ENCODE peak calls at places on chromosome 13, in five cellular contexts. M is IMR-90, Z is thyroid gland, G is tibial artery, Q is esophagus squamous epithelium. P is an unnamed sample.

GRCh38 chr13:80299046-80299445 is 41.9 kb downstream of the SPRY2 start:
- DNase-seq in G (no peak), Z (no peak), Q (no peak), M (no peak), P (no peak)

GRCh38 chr13:36030670-36031331 is 100.4 kb downstream of the DCLK1 start:
- DNase-seq in G (peak), Q (no peak), M (peak), Z (no peak), P (no peak)

GRCh38 chr13:108003626-108004025 is 211.7 kb downstream of the LIG4 start:
- DNase-seq in M (no peak), Q (no peak), Z (no peak), G (no peak), P (no peak)

GRCh38 chr13:71290963-71291937 is 575.8 kb downstream of the DACH1 start:
- DNase-seq in G (no peak), Q (no peak), M (peak), Z (no peak), P (peak)

GRCh38 chr13:41588899-41589298 is 131.5 kb downstream of the RGCC start:
- DNase-seq in G (no peak), Z (peak), Q (no peak), M (peak), P (no peak)

GRCh38 chr13:32284927-32285632 is 30.1 kb downstream of the ZAR1L start:
- DNase-seq in Z (peak), Q (no peak), M (peak), G (no peak), P (no peak)

GRCh38 chr13:87884874-87885273 is 213.7 kb downstream of the SLITRK5 start:
- DNase-seq in Z (no peak), M (peak), G (no peak), Q (no peak), P (no peak)

GRCh38 chr13:37679043-37679442 is 80.5 kb upstream of the POSTN start:
- DNase-seq in Z (no peak), Q (no peak), M (no peak), G (no peak), P (no peak)

GRCh38 chr13:50740052-50740741 is 103.3 kb downstream of the DLEU7 start:
- DNase-seq in Q (no peak), G (no peak), Z (no peak), M (no peak), P (no peak)

GRCh38 chr13:68481130-68481529 is 1251.0 kb upstream of the PCDH9 start:
- DNase-seq in Q (no peak), G (no peak), M (no peak), Z (no peak), P (no peak)

GRCh38 chr13:31764556-31764955 is 25.2 kb downstream of the RXFP2 start:
- DNase-seq in M (no peak), G (no peak), Z (no peak), Q (no peak), P (no peak)

GRCh38 chr13:40920826-40921225 is 98.3 kb downstream of the ELF1 start:
- DNase-seq in M (peak), Q (no peak), Z (no peak), G (no peak), P (no peak)

GRCh38 chr13:94217370-94217769 is 262.1 kb downstream of the DCT start:
- DNase-seq in Z (no peak), Q (no peak), G (no peak), M (peak), P (no peak)

GRCh38 chr13:107373551-107373950 is 805.6 kb upstream of the ARGLU1 start:
- DNase-seq in G (no peak), Q (no peak), M (peak), Z (no peak), P (no peak)

GRCh38 chr13:25871389-25872125 is 180.3 kb downstream of the SHISA2 start:
- DNase-seq in G (no peak), M (no peak), Q (no peak), Z (no peak), P (no peak)

GRCh38 chr13:49020940-49021548 is 45.3 kb downstream of the FNDC3A start:
- DNase-seq in Z (no peak), M (no peak), Q (no peak), G (no peak), P (no peak)

GRCh38 chr13:85528578-85529215 is 270.5 kb downstream of the SLITRK6 start:
- DNase-seq in M (peak), G (no peak), Z (no peak), Q (no peak), P (no peak)

GRCh38 chr13:101979825-101980224 is 422.0 kb downstream of the FGF14 start:
- DNase-seq in G (no peak), M (no peak), Q (no peak), Z (no peak), P (no peak)

GRCh38 chr13:98672947-98673545 is 79.4 kb downstream of the SLC15A1 start:
- DNase-seq in Q (no peak), M (peak), G (peak), Z (peak), P (peak)

GRCh38 chr13:48159436-48160225 is 64.7 kb upstream of the MED4 start:
- DNase-seq in Z (no peak), G (no peak), M (no peak), Q (no peak), P (no peak)

GRCh38 chr13:46134961-46135522 is 30.2 kb upstream of the CPB2 start:
- DNase-seq in G (no peak), M (peak), Q (no peak), Z (peak), P (no peak)

GRCh38 chr13:74132768-74133656 is 1.2 kb downstream of the KLF12 start:
- DNase-seq in Z (peak), Q (peak), M (peak), G (peak), P (no peak)

GRCh38 chr13:100561599-100562204 is 26.9 kb downstream of the GGACT start:
- DNase-seq in G (no peak), Q (no peak), Z (no peak), M (no peak), P (no peak)

GRCh38 chr13:25602206-25602605 is 230.4 kb downstream of the ATP8A2 start:
- DNase-seq in Q (no peak), Z (no peak), G (no peak), M (no peak), P (no peak)

GRCh38 chr13:43880930-43881329 is 1.2 kb downstream of the LACC1 start:
- DNase-seq in G (no peak), Q (no peak), Z (no peak), M (no peak), P (no peak)
- H3K4me3 ChIP-seq in G (no peak), Q (no peak), Z (no peak), M (no peak), P (no peak)

DNA sequence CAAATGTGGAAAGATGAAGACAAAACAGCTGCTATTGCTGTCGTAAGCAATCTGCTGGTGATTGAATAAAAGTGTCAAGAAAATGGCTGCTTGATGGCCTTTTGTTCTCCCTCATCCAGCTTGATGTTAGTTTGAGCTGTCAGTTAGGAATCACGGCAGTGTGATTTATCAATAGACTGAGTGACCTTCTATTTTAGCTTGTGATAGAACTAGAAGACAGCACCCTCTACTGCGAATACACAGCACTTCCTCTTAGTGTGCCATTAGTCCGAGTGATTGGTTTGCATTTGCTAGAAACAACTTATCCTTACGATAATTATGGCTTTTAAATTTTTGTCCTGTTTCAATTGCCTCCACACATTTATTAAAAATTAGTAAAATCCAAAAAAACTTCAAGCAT is 76.2 kb downstream of the MZT1 start:
- DNase-seq in Q (no peak), G (no peak), M (no peak), Z (no peak), P (no peak)
- TF ChIP-seq CTCF in Q (no peak), G (no peak), M (no peak), Z (no peak), P (peak)

DNA sequence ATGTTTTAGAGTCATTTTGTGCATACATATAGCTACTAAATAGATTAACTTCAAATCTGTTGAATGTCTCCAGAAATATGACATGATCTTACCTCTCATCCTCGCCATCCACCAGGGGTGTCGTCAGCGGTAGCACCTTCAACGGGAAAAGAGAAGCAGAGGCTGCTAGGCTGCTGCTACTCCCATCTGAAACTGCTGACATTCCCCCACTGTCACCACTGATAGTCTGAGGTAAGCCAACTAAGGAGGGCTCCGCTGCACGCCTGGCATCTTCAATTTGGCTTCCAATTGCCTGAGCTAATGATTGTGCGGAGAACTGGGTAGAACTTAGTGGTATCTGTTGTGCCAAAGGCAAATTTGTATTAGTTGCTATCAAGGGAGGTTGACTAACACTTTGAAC is 3.1 kb downstream of the TSC22D1 start:
- DNase-seq in Q (no peak), M (no peak), Z (no peak), G (no peak), P (no peak)
- H3K4me3 ChIP-seq in Q (peak), M (peak), Z (no peak), G (peak), P (no peak)

DNA sequence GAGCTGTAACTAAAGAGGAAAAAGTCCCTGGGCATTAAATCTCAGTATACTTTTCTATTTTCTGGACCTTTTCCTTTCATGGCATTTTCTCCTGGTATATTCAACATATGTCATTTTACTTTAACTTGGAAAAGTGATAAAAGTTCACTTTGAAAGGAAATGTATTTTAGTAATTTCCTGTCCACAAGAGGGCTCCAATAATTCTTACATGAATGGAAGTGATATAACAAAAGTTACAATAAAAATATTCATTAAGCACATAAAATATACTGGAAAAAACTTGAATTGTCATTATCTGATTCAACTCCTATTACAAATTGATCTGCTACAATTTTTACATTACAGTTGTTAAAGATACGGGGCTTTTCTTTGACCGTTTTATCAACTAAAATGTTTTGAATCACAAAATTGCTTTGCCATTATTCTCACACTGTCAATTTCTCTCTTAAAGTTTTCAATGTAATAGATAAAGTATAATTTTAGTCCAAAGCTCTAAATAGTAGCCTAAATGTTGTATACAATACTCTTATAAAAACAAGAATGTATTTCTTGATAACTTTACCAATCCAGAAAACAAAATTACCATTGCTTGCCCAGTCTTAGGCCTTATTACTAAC is 4.9 kb downstream of the UBL3 start:
- DNase-seq in Z (no peak), Q (no peak), M (peak), G (no peak), P (no peak)
- TF ChIP-seq CTCF in Z (peak), Q (peak), M (peak), G (peak), P (no peak)

GRCh38 chr13:75556961-75557360 is 7.4 kb downstream of the UCHL3 start:
- DNase-seq in Q (no peak), M (no peak), Z (no peak), G (no peak), P (no peak)
- H3K4me3 ChIP-seq in Q (no peak), M (no peak), Z (no peak), G (no peak), P (no peak)

P was measured in GM12864.